ENCODE peak calls at places on chromosomes 6 and 20, in four cellular contexts. One of them, this sample, is unnamed.

GRCh38 chr6:11851405-11851804 is 72.8 kb upstream of the ADTRP start:
- DNase-seq in CD4-positive, alpha-beta T cell: no peak
- DNase-seq in fibroblast of pulmonary artery: no peak
- DNase-seq in effector memory CD4-positive, alpha-beta T cell: no peak
- DNase-seq in this sample: no peak

GRCh38 chr6:38797391-38797790 is 82.3 kb downstream of the DNAH8 start:
- DNase-seq in effector memory CD4-positive, alpha-beta T cell: no peak
- DNase-seq in CD4-positive, alpha-beta T cell: no peak
- DNase-seq in fibroblast of pulmonary artery: no peak
- DNase-seq in this sample: no peak

GRCh38 chr6:116556065-116556464 is 2.5 kb downstream of the CALHM4 start:
- DNase-seq in fibroblast of pulmonary artery: peak
- DNase-seq in effector memory CD4-positive, alpha-beta T cell: no peak
- DNase-seq in CD4-positive, alpha-beta T cell: no peak
- DNase-seq in this sample: no peak

GRCh38 chr6:109958626-109959025 is 19.5 kb upstream of the GPR6 start:
- DNase-seq in fibroblast of pulmonary artery: no peak
- DNase-seq in effector memory CD4-positive, alpha-beta T cell: no peak
- DNase-seq in CD4-positive, alpha-beta T cell: no peak
- DNase-seq in this sample: no peak

GRCh38 chr20:48822879-48823385 is 4.9 kb downstream of the PREX1 start:
- DNase-seq in CD4-positive, alpha-beta T cell: no peak
- DNase-seq in effector memory CD4-positive, alpha-beta T cell: peak
- DNase-seq in fibroblast of pulmonary artery: no peak
- DNase-seq in this sample: no peak

GRCh38 chr20:34622821-34623451 is 54.0 kb downstream of the PIGU start:
- DNase-seq in effector memory CD4-positive, alpha-beta T cell: no peak
- DNase-seq in fibroblast of pulmonary artery: peak
- DNase-seq in CD4-positive, alpha-beta T cell: no peak
- DNase-seq in this sample: no peak

GRCh38 chr6:147167576-147168461 is 36.4 kb upstream of the STXBP5 start:
- DNase-seq in CD4-positive, alpha-beta T cell: no peak
- DNase-seq in fibroblast of pulmonary artery: no peak
- DNase-seq in effector memory CD4-positive, alpha-beta T cell: no peak
- DNase-seq in this sample: no peak

GRCh38 chr6:79076881-79077641 is 993 bp downstream of the PHIP start:
- DNase-seq in CD4-positive, alpha-beta T cell: peak
- DNase-seq in fibroblast of pulmonary artery: peak
- DNase-seq in effector memory CD4-positive, alpha-beta T cell: peak
- DNase-seq in this sample: peak

GRCh38 chr6:127749095-127749494 is 151.8 kb downstream of the THEMIS start:
- DNase-seq in CD4-positive, alpha-beta T cell: no peak
- DNase-seq in fibroblast of pulmonary artery: no peak
- DNase-seq in effector memory CD4-positive, alpha-beta T cell: no peak
- DNase-seq in this sample: no peak

GRCh38 chr20:24636626-24637025 is 167.2 kb downstream of the SYNDIG1 start:
- DNase-seq in fibroblast of pulmonary artery: no peak
- DNase-seq in CD4-positive, alpha-beta T cell: no peak
- DNase-seq in effector memory CD4-positive, alpha-beta T cell: no peak
- DNase-seq in this sample: no peak

GRCh38 chr6:151413372-151414145 is 22.2 kb upstream of the ZBTB2 start:
- DNase-seq in effector memory CD4-positive, alpha-beta T cell: peak
- DNase-seq in fibroblast of pulmonary artery: no peak
- DNase-seq in CD4-positive, alpha-beta T cell: peak
- DNase-seq in this sample: peak

GRCh38 chr6:7153807-7154206 is 46.0 kb downstream of the RREB1 start:
- DNase-seq in fibroblast of pulmonary artery: no peak
- DNase-seq in effector memory CD4-positive, alpha-beta T cell: no peak
- DNase-seq in CD4-positive, alpha-beta T cell: no peak
- DNase-seq in this sample: no peak

GRCh38 chr6:154410619-154411044 is 54.0 kb upstream of the IPCEF1 start:
- DNase-seq in effector memory CD4-positive, alpha-beta T cell: no peak
- DNase-seq in CD4-positive, alpha-beta T cell: no peak
- DNase-seq in fibroblast of pulmonary artery: peak
- DNase-seq in this sample: no peak

GRCh38 chr6:41097467-41098090 is 24.8 kb downstream of the NFYA start:
- DNase-seq in effector memory CD4-positive, alpha-beta T cell: no peak
- DNase-seq in CD4-positive, alpha-beta T cell: no peak
- DNase-seq in fibroblast of pulmonary artery: peak
- DNase-seq in this sample: no peak

GRCh38 chr20:50328996-50329898 is 138.6 kb downstream of the CEBPB start:
- DNase-seq in fibroblast of pulmonary artery: no peak
- DNase-seq in CD4-positive, alpha-beta T cell: no peak
- DNase-seq in effector memory CD4-positive, alpha-beta T cell: no peak
- DNase-seq in this sample: no peak

GRCh38 chr20:4836935-4837334 is 115.2 kb downstream of the PRND start:
- DNase-seq in effector memory CD4-positive, alpha-beta T cell: no peak
- DNase-seq in CD4-positive, alpha-beta T cell: no peak
- DNase-seq in fibroblast of pulmonary artery: no peak
- DNase-seq in this sample: no peak

GRCh38 chr6:113049190-113049589 is 702.1 kb downstream of the RFPL4B start:
- DNase-seq in effector memory CD4-positive, alpha-beta T cell: no peak
- DNase-seq in fibroblast of pulmonary artery: peak
- DNase-seq in CD4-positive, alpha-beta T cell: no peak
- DNase-seq in this sample: no peak

GRCh38 chr20:57930328-57930727 is 220.5 kb upstream of the PMEPA1 start:
- DNase-seq in CD4-positive, alpha-beta T cell: no peak
- DNase-seq in fibroblast of pulmonary artery: no peak
- DNase-seq in effector memory CD4-positive, alpha-beta T cell: no peak
- DNase-seq in this sample: no peak

GRCh38 chr6:71291991-71292390 is 3.4 kb downstream of the OGFRL1 start:
- DNase-seq in effector memory CD4-positive, alpha-beta T cell: no peak
- DNase-seq in fibroblast of pulmonary artery: no peak
- DNase-seq in CD4-positive, alpha-beta T cell: no peak
- DNase-seq in this sample: no peak

GRCh38 chr6:88183503-88183902 is 17.4 kb upstream of the CNR1 start:
- DNase-seq in fibroblast of pulmonary artery: no peak
- DNase-seq in effector memory CD4-positive, alpha-beta T cell: no peak
- DNase-seq in CD4-positive, alpha-beta T cell: no peak
- DNase-seq in this sample: no peak

GRCh38 chr6:17703256-17703694 is 3.5 kb downstream of the NUP153 start:
- DNase-seq in fibroblast of pulmonary artery: peak
- DNase-seq in CD4-positive, alpha-beta T cell: no peak
- DNase-seq in effector memory CD4-positive, alpha-beta T cell: no peak
- DNase-seq in this sample: no peak

GRCh38 chr20:8509809-8510208 is 377.7 kb downstream of the PLCB1 start:
- DNase-seq in effector memory CD4-positive, alpha-beta T cell: no peak
- DNase-seq in fibroblast of pulmonary artery: peak
- DNase-seq in CD4-positive, alpha-beta T cell: no peak
- DNase-seq in this sample: no peak

GRCh38 chr20:25083141-25083772 is 1.3 kb upstream of the VSX1 start:
- DNase-seq in fibroblast of pulmonary artery: no peak
- DNase-seq in CD4-positive, alpha-beta T cell: no peak
- DNase-seq in effector memory CD4-positive, alpha-beta T cell: no peak
- DNase-seq in this sample: no peak

GRCh38 chr6:157974341-157974894 is 7.2 kb upstream of the SYNJ2 start:
- DNase-seq in CD4-positive, alpha-beta T cell: no peak
- DNase-seq in effector memory CD4-positive, alpha-beta T cell: no peak
- DNase-seq in fibroblast of pulmonary artery: no peak
- DNase-seq in this sample: no peak

GRCh38 chr20:61934716-61935530 is 130.8 kb downstream of the TAF4 start:
- DNase-seq in fibroblast of pulmonary artery: no peak
- DNase-seq in effector memory CD4-positive, alpha-beta T cell: no peak
- DNase-seq in CD4-positive, alpha-beta T cell: no peak
- DNase-seq in this sample: no peak

GRCh38 chr6:125273965-125274364 is 27.8 kb downstream of the HDDC2 start:
- DNase-seq in effector memory CD4-positive, alpha-beta T cell: no peak
- DNase-seq in fibroblast of pulmonary artery: peak
- DNase-seq in CD4-positive, alpha-beta T cell: no peak
- DNase-seq in this sample: no peak

GRCh38 chr6:47256981-47257730 is 52.5 kb downstream of the TNFRSF21 start:
- DNase-seq in fibroblast of pulmonary artery: no peak
- DNase-seq in effector memory CD4-positive, alpha-beta T cell: no peak
- DNase-seq in CD4-positive, alpha-beta T cell: no peak
- DNase-seq in this sample: no peak

GRCh38 chr6:75084872-75085381 is 120.9 kb downstream of the COL12A1 start:
- DNase-seq in CD4-positive, alpha-beta T cell: no peak
- DNase-seq in fibroblast of pulmonary artery: no peak
- DNase-seq in effector memory CD4-positive, alpha-beta T cell: no peak
- DNase-seq in this sample: no peak

GRCh38 chr20:23061713-23062561 is 12.5 kb upstream of the THBD start:
- DNase-seq in effector memory CD4-positive, alpha-beta T cell: no peak
- DNase-seq in fibroblast of pulmonary artery: peak
- DNase-seq in CD4-positive, alpha-beta T cell: no peak
- DNase-seq in this sample: no peak

GRCh38 chr20:63501818-63502670 is 3.2 kb upstream of the EEF1A2 start:
- DNase-seq in effector memory CD4-positive, alpha-beta T cell: no peak
- DNase-seq in fibroblast of pulmonary artery: no peak
- DNase-seq in CD4-positive, alpha-beta T cell: no peak
- DNase-seq in this sample: no peak

This sample was measured in activated T-helper 2 cell treated with anti-CD3 and anti-CD28 coated beads, Interferon-gamma antibody, Interleukin-2, Interleukin-4, amounts not matched to agents 10 μg/mL and 5 μg/mL and 100 μg/mL, durations not matched to agents 14 hours and 24 hours and 36 hours.